ENCODE peak calls at places on chromosomes 11 and 22, in seven cellular contexts. L, D, V, H, T, E and I are unnamed samples.

GRCh38 chr11:70097783-70098182 is 19.7 kb downstream of the ANO1 start:
- DNase-seq in E (peak), V (no peak), H (no peak), L (no peak), D (no peak), T (no peak), I (no peak)

GRCh38 chr11:8168485-8169257 is at the start of gene RIC3:
- DNase-seq in D (peak), H (peak), E (peak), T (peak), V (peak), L (peak), I (peak)

GRCh38 chr11:115452245-115452644 is 52.0 kb downstream of the CADM1 start:
- DNase-seq in E (no peak), L (no peak), V (no peak), H (no peak), D (no peak), T (no peak), I (no peak)

GRCh38 chr11:117179048-117179999 is 781 bp downstream of the SIDT2 start:
- DNase-seq in T (no peak), H (no peak), L (peak), V (peak), E (no peak), D (peak), I (peak)

GRCh38 chr11:72586591-72587090 is 87.6 kb downstream of the PDE2A start:
- DNase-seq in H (no peak), D (no peak), L (no peak), T (no peak), V (no peak), E (peak), I (no peak)

GRCh38 chr11:105719073-105719846 is 109.4 kb downstream of the GRIA4 start:
- DNase-seq in D (peak), T (no peak), E (no peak), V (no peak), H (peak), L (no peak), I (no peak)

GRCh38 chr22:36911887-36912661 is 1.4 kb upstream of the CSF2RB start:
- DNase-seq in T (no peak), V (no peak), L (no peak), E (no peak), H (no peak), D (no peak), I (no peak)

GRCh38 chr11:58392741-58393140 is 13.9 kb downstream of the OR5B3 start:
- DNase-seq in E (no peak), L (no peak), H (no peak), T (no peak), V (no peak), D (no peak), I (no peak)

GRCh38 chr22:24184057-24184798 is 2.9 kb downstream of the SUSD2 start:
- DNase-seq in L (no peak), T (no peak), V (no peak), H (no peak), E (no peak), D (no peak), I (no peak)

GRCh38 chr11:45252134-45252856 is 33.8 kb downstream of the SYT13 start:
- DNase-seq in L (peak), T (peak), H (peak), E (peak), D (peak), V (peak), I (peak)

GRCh38 chr11:102836290-102836875 is 7.0 kb downstream of the MMP3 start:
- DNase-seq in V (no peak), L (no peak), H (peak), T (no peak), D (no peak), E (no peak), I (no peak)

GRCh38 chr22:48740086-48740730 is 1087.5 kb downstream of the BRD1 start:
- DNase-seq in D (no peak), V (no peak), L (no peak), E (no peak), T (no peak), H (no peak), I (no peak)

GRCh38 chr11:44621140-44621681 is 55.7 kb downstream of the CD82 start:
- DNase-seq in T (peak), E (peak), L (peak), H (peak), D (peak), V (peak), I (peak)

GRCh38 chr11:77468527-77468926 is 5.4 kb downstream of the PAK1 start:
- DNase-seq in D (no peak), T (no peak), E (no peak), V (no peak), L (no peak), H (no peak), I (no peak)

GRCh38 chr11:35047179-35047578 is 91.8 kb upstream of the CD44 start:
- DNase-seq in E (no peak), T (no peak), V (no peak), D (no peak), H (no peak), L (peak), I (peak)

GRCh38 chr11:130897262-130898182 is 18.8 kb downstream of the SNX19 start:
- DNase-seq in T (no peak), E (peak), D (no peak), L (no peak), H (peak), V (no peak), I (no peak)

GRCh38 chr11:61332266-61332822 is 561 bp downstream of the DDB1 start:
- DNase-seq in V (peak), D (no peak), T (no peak), H (peak), E (no peak), L (peak), I (no peak)

GRCh38 chr11:76903325-76903724 is 42.6 kb downstream of the ACER3 start:
- DNase-seq in T (no peak), V (no peak), E (no peak), D (no peak), L (no peak), H (peak), I (no peak)

GRCh38 chr11:2298131-2298794 is 3.5 kb downstream of the C11orf21 start:
- DNase-seq in V (no peak), T (no peak), E (no peak), H (no peak), L (no peak), D (no peak), I (peak)

GRCh38 chr11:46607516-46607915 is 9.5 kb downstream of the HARBI1 start:
- DNase-seq in D (no peak), L (no peak), H (no peak), T (no peak), V (no peak), E (no peak), I (no peak)

GRCh38 chr11:87926250-87926970 is 248.8 kb downstream of the RAB38 start:
- DNase-seq in H (peak), T (no peak), E (no peak), V (no peak), D (no peak), L (no peak), I (no peak)

GRCh38 chr11:112963368-112963955 is 2.2 kb downstream of the NCAM1 start:
- DNase-seq in V (no peak), H (peak), D (no peak), T (no peak), L (peak), E (no peak), I (no peak)

GRCh38 chr11:93614111-93614784 is 47.2 kb upstream of the CEP295 start:
- DNase-seq in L (peak), T (no peak), D (no peak), V (peak), H (peak), E (no peak), I (peak)

GRCh38 chr11:36044636-36045035 is 100.8 kb downstream of the LDLRAD3 start:
- DNase-seq in E (no peak), L (no peak), H (no peak), V (no peak), D (no peak), T (no peak), I (no peak)

GRCh38 chr11:2312232-2313042 is 10.6 kb downstream of the TSPAN32 start:
- DNase-seq in V (no peak), H (no peak), D (no peak), T (no peak), L (no peak), E (peak), I (no peak)

GRCh38 chr22:40194656-40195055 is 16.9 kb downstream of the TNRC6B start:
- DNase-seq in L (no peak), E (no peak), H (no peak), V (no peak), D (no peak), T (no peak), I (no peak)

GRCh38 chr22:23522642-23523251 is 57.3 kb downstream of the IGLL1 start:
- DNase-seq in H (no peak), E (no peak), V (no peak), T (no peak), D (no peak), L (no peak), I (no peak)

GRCh38 chr22:42937164-42937854 is 77.6 kb downstream of the PACSIN2 start:
- DNase-seq in V (peak), L (peak), T (no peak), D (peak), E (peak), H (no peak), I (peak)

GRCh38 chr22:19195796-19196731 is 17.5 kb upstream of the SLC25A1 start:
- DNase-seq in H (no peak), L (no peak), V (no peak), T (no peak), E (no peak), D (no peak), I (no peak)

GRCh38 chr11:114738954-114739353 is 60.6 kb downstream of the NXPE2 start:
- DNase-seq in V (peak), E (no peak), D (peak), T (peak), L (peak), H (peak), I (peak)

GRCh38 chr11:36306888-36307287 is 10.8 kb downstream of the PRR5L start:
- DNase-seq in L (peak), V (no peak), E (no peak), H (peak), D (peak), T (peak), I (peak)

GRCh38 chr22:19036523-19037273 is 85.5 kb downstream of the DGCR2 start:
- DNase-seq in T (no peak), D (no peak), L (no peak), H (no peak), E (no peak), V (no peak), I (no peak)